ENCODE peak calls at places on chromosome 12, in four cellular contexts. M, N, B and F are unnamed samples.

GRCh38 chr12:50505386-50505827 is 622 bp downstream of the DIP2B start:
- DNase-seq in N (no peak), B (no peak), M (peak; percentile 18), F (no peak)

GRCh38 chr12:132189378-132190011 is 45.2 kb downstream of the NOC4L start:
- DNase-seq in N (peak; percentile 20), M (peak; percentile 95), B (peak; percentile 47), F (peak; percentile 29)

GRCh38 chr12:32755051-32755653 is 545 bp downstream of the YARS2 start:
- DNase-seq in N (peak; percentile 11), B (no peak), M (peak; percentile 76), F (peak; percentile 32)

GRCh38 chr12:129871991-129872969 is 31.5 kb downstream of the TMEM132D start:
- DNase-seq in N (no peak), B (no peak), M (no peak), F (no peak)

GRCh38 chr12:19886805-19887105 is 447.5 kb downstream of the AEBP2 start:
- DNase-seq in B (no peak), M (peak; percentile 24), N (no peak), F (no peak)

GRCh38 chr12:66149702-66150398 is 19.3 kb upstream of the LLPH start:
- DNase-seq in B (no peak), N (no peak), M (peak; percentile 27), F (no peak)

GRCh38 chr12:15534322-15534721 is 212.0 kb downstream of the PTPRO start:
- DNase-seq in M (peak; percentile 26), B (no peak), N (no peak), F (no peak)

GRCh38 chr12:94994312-94994711 is 9.2 kb downstream of the NDUFA12 start:
- DNase-seq in M (peak; percentile 50), B (no peak), N (peak; percentile 67), F (no peak)

GRCh38 chr12:57825451-57825850 is 6.9 kb upstream of the AVIL start:
- DNase-seq in N (no peak), M (no peak), B (no peak), F (no peak)

GRCh38 chr12:57342207-57342691 is 88.6 kb downstream of the R3HDM2 start:
- DNase-seq in M (peak; percentile 84), N (no peak), B (no peak), F (no peak)

GRCh38 chr12:57585156-57585555 is 5.8 kb upstream of the PIP4K2C start:
- DNase-seq in M (no peak), B (no peak), N (no peak), F (no peak)

GRCh38 chr12:12266389-12266872 is 413 bp downstream of the LRP6 start:
- DNase-seq in B (no peak), M (peak; percentile 14), N (no peak), F (no peak)

GRCh38 chr12:15276088-15276698 is 46.1 kb upstream of the PTPRO start:
- DNase-seq in B (no peak), M (peak; percentile 60), N (no peak), F (no peak)

GRCh38 chr12:42921741-42922511 is 332.4 kb upstream of the PRICKLE1 start:
- DNase-seq in M (no peak), B (no peak), N (no peak), F (no peak)

GRCh38 chr12:48716168-48716492 is 377 bp downstream of the CCNT1 start:
- DNase-seq in B (no peak), M (no peak), N (no peak), F (no peak)

GRCh38 chr12:110335481-110336045 is 54.5 kb downstream of the ATP2A2 start:
- DNase-seq in M (no peak), B (no peak), N (no peak), F (no peak)

GRCh38 chr12:110337912-110338710 is 57.1 kb downstream of the ATP2A2 start:
- DNase-seq in B (no peak), M (no peak), N (no peak), F (no peak)

GRCh38 chr12:110340706-110341105 is 59.7 kb downstream of the ATP2A2 start:
- DNase-seq in N (no peak), M (no peak), B (no peak), F (no peak)

GRCh38 chr12:110339184-110339952 is 58.3 kb downstream of the ATP2A2 start:
- DNase-seq in B (no peak), N (no peak), M (no peak), F (no peak)

GRCh38 chr12:110338754-110339153 is 57.7 kb downstream of the ATP2A2 start:
- DNase-seq in B (no peak), M (peak; percentile 26), N (no peak), F (no peak)
- TF ChIP-seq CTCF in B (no peak), M (no peak), N (peak; percentile 18), F (no peak)

DNA sequence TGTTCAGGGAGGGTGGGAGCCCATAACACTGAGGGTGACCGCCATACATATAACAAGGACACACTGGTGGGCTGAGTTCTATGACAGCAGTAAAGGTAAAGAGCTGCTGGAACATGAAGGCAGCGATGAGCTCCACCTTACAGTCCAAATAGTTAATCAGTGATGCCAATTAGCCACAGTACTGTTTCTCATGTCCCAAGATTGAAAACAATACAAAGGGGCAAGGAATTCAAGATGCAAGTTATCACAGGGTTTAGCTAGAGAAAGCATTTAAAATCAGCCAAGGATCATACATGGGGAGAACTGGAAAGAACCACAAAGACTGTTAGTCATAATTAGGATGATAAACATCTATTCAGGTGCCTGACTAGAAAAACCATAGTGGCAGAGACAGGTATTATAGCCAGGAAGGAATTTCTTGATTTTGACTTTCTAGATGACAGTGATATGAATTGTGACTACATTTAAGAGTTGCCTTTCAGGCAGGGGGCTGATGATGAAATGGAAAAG is 221.2 kb downstream of the SLC2A13 start:
- DNase-seq in B (no peak), N (no peak), M (no peak), F (no peak)
- H3K4me3 ChIP-seq in B (no peak overlapping the region), N (no peak overlapping the region), M (no peak overlapping the region), F (no peak overlapping the region)

GRCh38 chr12:76085159-76085868 is 829 bp upstream of the NAP1L1 start:
- DNase-seq in B (no peak), M (peak; percentile 51), N (no peak), F (no peak)
- TF ChIP-seq CTCF in B (no peak), M (peak; percentile 27), N (peak; percentile 44), F (peak; percentile 45)

GRCh38 chr12:112000806-112001205 is 12.2 kb downstream of the TMEM116 start:
- DNase-seq in M (no peak), N (no peak), B (no peak), F (no peak)

GRCh38 chr12:111995782-111996480 is 17.0 kb downstream of the TMEM116 start:
- DNase-seq in N (no peak), B (no peak), M (no peak), F (no peak)

GRCh38 chr12:112001555-112001954 is 11.4 kb downstream of the TMEM116 start:
- DNase-seq in B (no peak), N (no peak), M (peak; percentile 14), F (peak; percentile 41)

GRCh38 chr12:111997300-111997699 is 15.7 kb downstream of the TMEM116 start:
- DNase-seq in M (no peak), N (no peak), B (no peak), F (no peak)

GRCh38 chr12:111998015-111998414 is 14.9 kb downstream of the TMEM116 start:
- DNase-seq in N (no peak), M (no peak), B (no peak), F (no peak)
- H3K4me3 ChIP-seq in N (no peak overlapping the region), M (no peak overlapping the region), B (peak overlapping the region; percentile 34), F (no peak overlapping the region)

GRCh38 chr12:104866286-104866685 is 91.8 kb downstream of the SLC41A2 start:
- DNase-seq in M (peak; percentile 91), B (peak; percentile 4), N (peak; percentile 81), F (peak; percentile 83)

GRCh38 chr12:104864668-104865067 is 93.4 kb downstream of the SLC41A2 start:
- DNase-seq in B (no peak), M (peak; percentile 37), N (no peak), F (no peak)

GRCh38 chr12:104865080-104865479 is 93.0 kb downstream of the SLC41A2 start:
- DNase-seq in N (no peak), M (no peak), B (no peak), F (no peak)

GRCh38 chr12:104859144-104859543 is 98.9 kb downstream of the SLC41A2 start:
- DNase-seq in N (peak; percentile 60), B (no peak), M (no peak), F (peak; percentile 39)

DNA sequence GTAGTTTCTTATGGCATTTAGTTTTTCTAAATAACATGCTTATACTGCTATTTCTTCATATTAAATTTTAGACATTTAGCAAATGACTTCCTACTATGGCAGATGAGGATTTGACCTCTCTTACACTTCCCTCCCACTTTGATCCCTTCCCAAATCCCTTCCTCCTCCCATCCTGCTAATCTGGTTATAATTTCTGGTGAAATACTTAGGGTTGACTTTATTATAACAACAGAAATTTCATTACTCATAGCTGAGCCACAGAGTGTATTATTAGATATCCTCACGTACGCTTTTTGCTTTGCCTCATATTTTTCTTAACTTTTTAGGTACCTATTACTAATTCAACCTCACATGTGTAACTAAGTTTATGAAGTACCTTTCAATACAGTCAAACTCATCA is 94.5 kb downstream of the SLC41A2 start:
- DNase-seq in M (peak; percentile 59), N (no peak), B (no peak), F (no peak)
- TF ChIP-seq CTCF in M (no peak), N (no peak), B (no peak), F (no peak)

DNA sequence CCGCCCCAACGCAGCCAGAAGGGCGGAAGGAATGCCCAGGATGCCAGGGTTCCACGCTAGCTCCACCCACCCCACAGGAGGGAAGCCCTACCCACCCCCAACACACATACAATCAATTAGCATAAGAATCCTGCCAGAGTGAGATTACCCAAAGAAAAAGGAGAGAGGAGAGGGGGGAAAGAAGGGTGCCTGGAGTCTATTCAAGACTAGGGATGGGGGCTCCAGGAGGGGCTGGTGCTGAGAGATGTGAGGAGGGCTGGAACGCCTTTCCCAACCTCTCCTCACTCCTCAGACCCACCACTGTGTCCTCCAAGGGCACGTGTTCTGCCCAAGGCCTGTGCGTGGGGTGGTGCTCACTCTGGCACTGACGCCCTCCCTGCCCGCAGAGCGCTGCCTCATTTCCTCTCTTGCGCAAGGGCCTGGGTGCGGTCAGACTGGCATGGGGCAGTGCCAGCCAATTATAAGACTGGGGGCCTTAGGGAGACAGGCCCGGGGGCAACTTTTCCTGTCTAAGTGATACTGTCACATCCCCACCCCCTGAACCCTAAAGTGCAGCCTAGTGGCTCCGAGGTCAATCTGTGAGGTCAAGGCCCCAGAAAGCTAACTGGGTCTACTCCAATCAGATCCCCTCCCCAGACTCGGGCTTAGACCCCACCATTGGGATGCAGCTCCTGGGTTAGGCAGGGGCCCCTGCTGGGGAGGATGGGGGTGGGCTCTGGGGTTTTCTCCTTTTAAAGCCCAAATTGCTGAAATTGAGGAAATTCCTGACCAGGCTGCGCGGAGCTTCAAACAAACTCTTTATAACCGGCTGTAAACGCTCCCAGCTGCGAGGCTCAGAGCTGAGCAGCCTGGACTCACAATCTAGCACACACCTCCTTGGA is 10.2 kb upstream of the ITGB7 start:
- DNase-seq in M (peak; percentile 53), N (no peak), B (no peak), F (no peak)
- H3K4me3 ChIP-seq in M (no peak overlapping the region), N (peak overlapping the region; percentile 74), B (peak overlapping the region; percentile 82), F (no peak overlapping the region)